ENCODE peak calls at places on chromosomes 16 and 17, in four cellular contexts. Q is A549, X is tibial nerve, G is esophagus muscularis mucosa. L is an unnamed sample.

GRCh38 chr17:66682293-66682692 is 152.6 kb upstream of the CACNG5 start:
- DNase-seq in G (no peak), X (no peak), Q (no peak), L (peak; percentile 64)

GRCh38 chr16:88769617-88770458 is 15.2 kb downstream of the PIEZO1 start:
- DNase-seq in G (no peak), Q (peak; percentile 66), X (no peak), L (no peak)

GRCh38 chr17:68006797-68007196 is 10.5 kb upstream of the C17orf58 start:
- DNase-seq in Q (no peak), G (no peak), X (no peak), L (no peak)

GRCh38 chr17:28346199-28346580 is 10.6 kb downstream of the TNFAIP1 start:
- DNase-seq in Q (no peak), G (no peak), X (no peak), L (no peak)

GRCh38 chr17:80649672-80650338 is 105.2 kb downstream of the RPTOR start:
- DNase-seq in Q (peak; percentile 67), G (no peak), X (peak; percentile 40), L (no peak)

GRCh38 chr17:19955099-19955498 is 22.5 kb downstream of the AKAP10 start:
- DNase-seq in G (no peak), Q (no peak), X (no peak), L (no peak)

GRCh38 chr17:57619061-57619937 is 125.8 kb downstream of the CCDC182 start:
- DNase-seq in G (no peak), Q (no peak), X (no peak), L (no peak)

GRCh38 chr17:82884923-82885322 is 45.1 kb upstream of the ZNF750 start:
- DNase-seq in X (no peak), G (no peak), Q (no peak), L (no peak)

GRCh38 chr17:50558955-50559614 is 1.4 kb upstream of the CACNA1G start:
- DNase-seq in Q (no peak), X (no peak), G (no peak), L (no peak)

GRCh38 chr17:4715071-4715749 is 4.8 kb downstream of the ARRB2 start:
- DNase-seq in X (no peak), Q (no peak), G (no peak), L (no peak)

GRCh38 chr16:1403733-1404132 is 10.8 kb downstream of the UNKL start:
- DNase-seq in X (no peak), G (no peak), Q (no peak), L (no peak)

GRCh38 chr17:3513305-3514035 is 37.7 kb downstream of the ASPA start:
- DNase-seq in Q (no peak), G (no peak), X (no peak), L (peak; percentile 57)

GRCh38 chr17:45784583-45785372 is 658 bp downstream of the CRHR1 start:
- DNase-seq in X (no peak), Q (peak; percentile 54), G (no peak), L (no peak)

GRCh38 chr17:50206604-50207293 is 5.3 kb upstream of the COL1A1 start:
- DNase-seq in X (peak; percentile 43), G (no peak), Q (no peak), L (peak; percentile 87)

GRCh38 chr16:87700406-87701065 is 65.2 kb downstream of the KLHDC4 start:
- DNase-seq in G (no peak), X (no peak), Q (no peak), L (no peak)

GRCh38 chr17:72056727-72057290 is 64.0 kb upstream of the SOX9 start:
- DNase-seq in Q (no peak), X (no peak), G (peak; percentile 86), L (no peak)

GRCh38 chr17:51820766-51821165 is 337.7 kb downstream of the CA10 start:
- DNase-seq in Q (no peak), X (no peak), G (no peak), L (no peak)

DNA sequence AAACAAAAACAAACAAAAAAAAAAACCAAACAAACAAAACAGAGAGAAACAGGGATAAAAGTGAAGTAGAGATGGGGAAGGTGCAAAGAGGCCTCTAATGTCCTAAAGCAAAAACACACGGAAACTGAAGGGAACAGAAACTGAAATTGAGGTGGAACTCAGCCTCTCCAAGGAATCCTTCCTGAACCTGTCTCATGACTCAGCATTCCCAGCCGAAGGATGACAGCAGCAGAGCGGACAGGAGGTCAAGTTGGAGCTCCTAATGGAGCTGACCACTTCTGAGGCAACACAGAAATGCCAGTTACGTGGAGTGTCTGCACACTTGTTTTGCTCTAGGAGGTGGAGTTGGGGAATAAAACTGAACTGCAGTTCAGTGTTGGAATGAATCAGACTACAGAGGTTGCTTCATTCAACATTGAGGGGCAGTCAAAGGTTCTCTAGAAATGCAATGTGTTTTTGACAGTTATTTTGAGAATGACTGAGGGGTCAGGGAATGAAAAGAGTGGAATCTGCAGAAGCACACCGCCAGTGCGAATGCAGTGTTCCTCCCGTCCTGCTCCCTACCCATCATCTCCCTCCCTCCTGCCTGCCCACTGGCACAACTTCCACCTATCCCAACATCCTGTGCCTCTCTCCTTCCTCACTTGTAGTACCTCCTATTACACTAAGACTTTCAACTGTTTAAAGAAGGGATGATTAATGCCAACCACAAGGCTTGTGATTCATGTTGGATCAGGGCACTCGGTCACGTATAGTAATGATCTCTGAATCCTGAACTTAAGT is 6.3 kb downstream of the UBE2O start:
- DNase-seq in Q (peak; percentile 96), G (no peak), X (no peak), L (no peak)
- H3K27ac ChIP-seq in Q (peak overlapping the region; percentile 89), G (no peak overlapping the region), X (no peak overlapping the region), L (peak overlapping the region; percentile 75)

GRCh38 chr17:64178011-64178825 is 48.3 kb upstream of the ERN1 start:
- DNase-seq in Q (no peak), G (no peak), X (no peak), L (no peak)

GRCh38 chr17:64182325-64183012 is 52.5 kb upstream of the ERN1 start:
- DNase-seq in X (no peak), G (no peak), Q (no peak), L (no peak)

GRCh38 chr17:64180674-64181073 is 50.7 kb upstream of the ERN1 start:
- DNase-seq in Q (no peak), X (no peak), G (no peak), L (peak; percentile 91)

GRCh38 chr17:64177346-64178010 is 47.5 kb upstream of the ERN1 start:
- DNase-seq in Q (no peak), X (no peak), G (no peak), L (no peak)

DNA sequence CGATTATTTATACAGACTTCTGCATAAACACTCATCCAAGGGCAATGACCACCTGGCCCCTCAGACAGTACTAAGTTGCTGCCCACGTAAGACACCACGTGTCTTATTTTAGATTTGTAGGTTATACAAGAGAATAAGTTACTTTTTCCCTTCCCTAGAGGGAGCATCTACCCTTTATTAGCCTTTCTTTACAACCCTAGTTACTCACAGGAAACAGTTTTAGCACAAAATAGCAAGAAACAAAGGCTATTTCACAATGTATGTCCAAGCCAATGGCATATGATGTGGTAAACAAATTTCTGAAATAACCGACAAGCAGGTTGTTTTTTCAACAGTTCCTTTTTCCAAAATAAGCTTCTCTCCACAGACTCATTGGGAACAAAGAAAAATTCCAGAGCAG is 50.1 kb upstream of the ERN1 start:
- DNase-seq in X (no peak), Q (no peak), G (no peak), L (no peak)
- TF ChIP-seq CTCF in X (no peak), Q (no peak), G (no peak), L (no peak)

DNA sequence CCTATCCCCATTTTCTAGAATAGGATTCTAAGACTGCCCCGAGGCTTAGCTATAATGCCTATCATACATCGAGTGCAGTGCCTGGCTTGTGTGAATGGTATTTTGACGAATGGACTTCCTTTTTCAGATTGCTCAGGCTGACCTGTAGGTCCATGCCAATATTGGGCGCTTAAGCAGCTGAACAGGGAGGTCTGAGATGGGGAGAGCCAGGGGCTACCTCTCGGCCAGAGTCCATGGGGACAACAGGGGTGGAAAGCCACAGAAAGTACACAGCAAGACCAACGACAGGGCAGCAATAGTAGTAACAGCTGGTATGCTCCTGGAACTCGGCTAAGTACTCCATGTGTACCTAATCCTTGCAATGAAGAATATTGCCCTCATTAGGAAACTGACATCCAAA is 91.7 kb upstream of the WSCD1 start:
- DNase-seq in G (peak; percentile 91), Q (no peak), X (no peak), L (no peak)
- TF ChIP-seq EP300 in G (no peak), Q (no peak), X (no peak), L (no peak)

GRCh38 chr16:82044585-82044911 is 9.5 kb downstream of the HSD17B2 start:
- DNase-seq in Q (no peak), X (no peak), G (no peak), L (no peak)

GRCh38 chr16:82046941-82047340 is 11.9 kb downstream of the HSD17B2 start:
- DNase-seq in G (no peak), X (no peak), Q (no peak), L (no peak)

GRCh38 chr16:82043680-82044584 is 8.9 kb downstream of the HSD17B2 start:
- DNase-seq in Q (no peak), X (no peak), G (no peak), L (no peak)

GRCh38 chr16:82046541-82046940 is 11.5 kb downstream of the HSD17B2 start:
- DNase-seq in X (no peak), G (no peak), Q (no peak), L (no peak)

DNA sequence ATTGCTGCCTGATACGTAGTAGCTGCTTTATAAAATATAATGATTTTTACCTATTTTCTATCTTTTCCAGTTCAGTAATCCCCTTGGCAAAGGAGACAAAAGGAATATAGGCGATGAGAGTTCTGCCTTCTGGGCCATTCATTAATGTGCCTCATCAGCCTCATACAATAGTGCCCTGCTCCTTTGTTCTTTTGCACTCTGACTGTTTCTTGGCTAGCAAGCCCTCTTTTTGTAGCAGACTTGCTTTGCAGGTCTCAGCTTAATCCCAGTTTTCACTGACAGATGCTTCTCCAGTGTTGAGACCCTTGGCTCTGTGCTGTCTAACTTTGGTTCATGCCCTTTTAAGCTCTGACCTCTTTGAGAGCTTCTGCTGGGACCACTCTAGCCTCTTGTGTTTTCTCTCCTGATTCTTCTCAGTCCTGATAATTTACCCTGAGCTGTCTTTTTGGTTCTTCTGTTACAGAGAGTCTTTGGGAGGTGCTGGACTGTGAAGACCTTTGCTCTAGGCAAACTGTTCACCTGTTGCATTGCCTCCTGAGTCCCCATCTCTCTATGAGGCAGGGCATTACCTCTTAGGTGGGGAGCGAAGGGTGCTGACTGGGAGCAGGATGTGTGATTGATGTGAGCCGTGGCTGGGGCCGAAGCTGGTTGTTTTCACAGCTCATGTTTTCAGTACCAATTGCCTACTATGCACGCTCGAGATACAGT is 10.6 kb downstream of the HSD17B2 start:
- DNase-seq in X (no peak), Q (no peak), G (no peak), L (no peak)
- H3K27ac ChIP-seq in X (no peak overlapping the region), Q (no peak overlapping the region), G (no peak overlapping the region), L (no peak overlapping the region)

GRCh38 chr17:63917646-63918045 is 993 bp downstream of the GH1 start:
- DNase-seq in Q (no peak), X (no peak), G (no peak), L (no peak)

GRCh38 chr17:63919311-63919723 is 678 bp upstream of the GH1 start:
- DNase-seq in Q (peak; percentile 92), X (peak; percentile 23), G (no peak), L (peak; percentile 75)

GRCh38 chr17:63914471-63914870 is 3.4 kb upstream of the CSHL1 start:
- DNase-seq in G (no peak), X (no peak), Q (no peak), L (no peak)

GRCh38 chr17:63916566-63917185 is 2.0 kb downstream of the GH1 start:
- DNase-seq in G (no peak), X (no peak), Q (no peak), L (no peak)

GRCh38 chr17:63918305-63918704 is 334 bp downstream of the GH1 start:
- DNase-seq in Q (no peak), G (no peak), X (no peak), L (no peak)
- TF ChIP-seq CTCF in Q (no peak), G (no peak), X (no peak), L (no peak)

L was measured in sigmoid colon.